ENCODE peak calls at places on chromosomes 5 and 9, in eight cellular contexts. P is stimulated activated naive B cell treated with anti-CD40 and anti-IgM and Interleukin-4, amounts not matched to agents 10 μg/mL and 1 μg/mL and 100 μg/mL, for 72 hours; T is stimulated activated CD8-positive, alpha-beta memory T cell treated with anti-CD3 and anti-CD28 coated beads, Interleukin-4, amount 100 ng/mL, for 4 hours; E is effector memory CD8-positive, alpha-beta T cell; L is RKO; N is Right ventricle myocardium superior; V is stimulated activated CD4-positive, alpha-beta T cell treated with anti-CD3 and anti-CD28 coated beads, Interleukin-12 subunit alpha, Interleukin-12 subunit beta, amount 100 ng/mL, for 24 hours; I is kidney tubule cell. C is an unnamed sample.

GRCh38 chr5:39137391-39138181 is 63.4 kb upstream of the RICTOR start:
- DNase-seq in P (no peak), T (no peak), E (no peak), L (no peak), N (no peak), V (no peak), I (peak), C (no peak)

GRCh38 chr5:68053202-68053601 is 162.4 kb upstream of the PIK3R1 start:
- DNase-seq in P (no peak), T (no peak), E (no peak), L (no peak), N (no peak), V (no peak), I (peak), C (no peak)

GRCh38 chr5:31470608-31471007 is 61.3 kb downstream of the DROSHA start:
- DNase-seq in P (no peak), T (no peak), E (no peak), L (no peak), N (peak), V (no peak), I (peak), C (no peak)

GRCh38 chr5:138662599-138662998 is 87.4 kb upstream of the HSPA9 start:
- DNase-seq in P (peak), T (no peak), E (no peak), L (no peak), N (no peak), V (no peak), I (no peak), C (no peak)

GRCh38 chr5:72501475-72501874 is 5.7 kb downstream of the ZNF366 start:
- DNase-seq in P (no peak), T (no peak), E (no peak), L (no peak), N (no peak), V (no peak), I (no peak), C (no peak)

GRCh38 chr5:36079200-36079761 is 12.6 kb upstream of the UGT3A2 start:
- DNase-seq in P (no peak), T (no peak), E (peak), L (peak), N (no peak), V (no peak), I (peak), C (no peak)

GRCh38 chr9:78121488-78121887 is 89.9 kb upstream of the GNAQ start:
- DNase-seq in P (no peak), T (peak), E (no peak), L (peak), N (peak), V (peak), I (peak), C (no peak)

GRCh38 chr5:18305288-18305899 is 671.1 kb downstream of the TAF11L14 start:
- DNase-seq in P (peak), T (no peak), E (no peak), L (peak), N (no peak), V (no peak), I (peak), C (no peak)

GRCh38 chr9:69452110-69452780 is 127.2 kb downstream of the ENTREP1 start:
- DNase-seq in P (no peak), T (no peak), E (no peak), L (no peak), N (no peak), V (no peak), I (peak), C (no peak)

GRCh38 chr5:7754997-7755596 is 95.8 kb downstream of the CFAP90 start:
- DNase-seq in P (peak), T (no peak), E (no peak), L (peak), N (peak), V (no peak), I (peak), C (no peak)

GRCh38 chr5:153960269-153961215 is 78.2 kb downstream of the FAM114A2 start:
- DNase-seq in P (no peak), T (no peak), E (peak), L (no peak), N (no peak), V (no peak), I (no peak), C (no peak)

GRCh38 chr5:154211611-154212390 is 21.3 kb downstream of the GALNT10 start:
- DNase-seq in P (peak), T (no peak), E (no peak), L (no peak), N (no peak), V (no peak), I (peak), C (no peak)

GRCh38 chr9:19085295-19085694 is 17.4 kb downstream of the HAUS6 start:
- DNase-seq in P (no peak), T (no peak), E (no peak), L (no peak), N (no peak), V (no peak), I (peak), C (no peak)

GRCh38 chr5:15513379-15513778 is 13.4 kb downstream of the FBXL7 start:
- DNase-seq in P (no peak), T (no peak), E (no peak), L (no peak), N (no peak), V (no peak), I (no peak), C (no peak)

GRCh38 chr9:126474786-126475485 is 138.8 kb upstream of the LMX1B start:
- DNase-seq in P (no peak), T (no peak), E (no peak), L (no peak), N (no peak), V (no peak), I (no peak), C (no peak)

GRCh38 chr9:38127271-38127839 is 58.3 kb upstream of the SHB start:
- DNase-seq in P (no peak), T (no peak), E (no peak), L (no peak), N (no peak), V (no peak), I (no peak), C (no peak)

GRCh38 chr9:6096821-6097220 is 81.4 kb upstream of the RANBP6 start:
- DNase-seq in P (no peak), T (no peak), E (no peak), L (no peak), N (no peak), V (no peak), I (peak), C (no peak)

GRCh38 chr5:103014983-103015382 is 105.0 kb downstream of the GIN1 start:
- DNase-seq in P (no peak), T (no peak), E (no peak), L (no peak), N (no peak), V (no peak), I (no peak), C (no peak)

GRCh38 chr5:159933531-159934485 is 17.5 kb downstream of the ADRA1B start:
- DNase-seq in P (no peak), T (no peak), E (peak), L (no peak), N (no peak), V (no peak), I (no peak), C (no peak)

GRCh38 chr9:126781186-126781585 is 23.7 kb upstream of the ZBTB43 start:
- DNase-seq in P (no peak), T (no peak), E (no peak), L (no peak), N (no peak), V (no peak), I (no peak), C (no peak)